ENCODE peak calls at places on chromosomes 12 and 14, in ten cellular contexts. I is GM23248, B is HCT116, S is PC-3, W is GM23338, E is PC-9, Y is hepatocyte, G is MM.1S, C is OCI-LY7, R is SK-N-SH. Z is an unnamed sample. For H4K20me1, H3K4me1 and H3K9me2, the result is how much of the 10 kb centered on the place peaks cover.

GRCh38 chr14:101713641-101714349 is 47.7 kb upstream of the PPP2R5C start:
- DNase-seq in B (no peak), W (no peak), C (no peak), R (no peak), I (no peak), S (no peak), Y (no peak), G (no peak), E (no peak), Z (no peak)

GRCh38 chr12:107891967-107892366 is 117.5 kb downstream of the ASCL4 start:
- DNase-seq in S (peak), B (no peak), E (no peak), Y (peak), W (peak), I (peak), G (no peak), C (peak), R (no peak), Z (peak)

GRCh38 chr12:50507474-50507838 is 2.7 kb downstream of the DIP2B start:
- DNase-seq in C (no peak), B (no peak), I (no peak), E (no peak), G (no peak), Y (no peak), R (no peak), S (no peak), W (no peak), Z (no peak)

GRCh38 chr14:39422243-39422642 is 10.0 kb downstream of the FBXO33 start:
- DNase-seq in C (no peak), Y (no peak), S (no peak), W (no peak), B (no peak), R (no peak), E (no peak), G (no peak), I (no peak), Z (no peak)

GRCh38 chr14:75069811-75070145 is 337 bp downstream of the ZC2HC1C start:
- DNase-seq in S (no peak), E (no peak), B (no peak), I (no peak), W (peak), Y (no peak), C (no peak), G (peak), R (no peak), Z (no peak)

GRCh38 chr12:123621619-123622530 is 11.6 kb downstream of the EIF2B1 start:
- DNase-seq in C (no peak), I (peak), B (no peak), R (no peak), E (no peak), S (no peak), G (no peak), W (no peak), Y (no peak), Z (no peak)

GRCh38 chr14:99576304-99576703 is 27.7 kb downstream of the CCDC85C start:
- DNase-seq in G (no peak), I (peak), Y (no peak), W (no peak), R (no peak), C (no peak), S (peak), B (no peak), E (peak), Z (no peak)

GRCh38 chr14:75002392-75003249 is at the start of gene EIF2B2:
- DNase-seq in W (peak), R (peak), S (peak), C (peak), G (peak), E (peak), B (peak), Y (peak), I (peak), Z (peak)

GRCh38 chr14:78398216-78398615 is 228.0 kb downstream of the NRXN3 start:
- DNase-seq in R (no peak), S (no peak), G (no peak), E (no peak), Y (no peak), W (no peak), C (no peak), B (no peak), I (no peak), Z (no peak)

GRCh38 chr12:89573081-89573810 is 47.4 kb upstream of the POC1B start:
- DNase-seq in Y (no peak), B (no peak), I (peak), G (no peak), C (no peak), S (no peak), E (no peak), R (no peak), W (no peak), Z (no peak)

GRCh38 chr12:125892276-125892675 is 827.0 kb downstream of the AACS start:
- DNase-seq in E (no peak), I (no peak), B (no peak), C (no peak), S (peak), W (no peak), Y (no peak), R (no peak), G (no peak), Z (no peak)

GRCh38 chr12:91380651-91381050 is 198.0 kb upstream of the DCN start:
- DNase-seq in S (no peak), Y (no peak), R (no peak), C (no peak), B (no peak), W (no peak), E (no peak), G (no peak), I (peak), Z (no peak)

GRCh38 chr14:35879654-35880249 is 53.6 kb downstream of the BRMS1L start:
- DNase-seq in I (peak), B (peak), S (peak), Y (no peak), R (peak), E (no peak), W (peak), C (peak), G (no peak), Z (peak)

GRCh38 chr14:20278414-20278813 is 27.3 kb downstream of the TTC5 start:
- DNase-seq in B (no peak), R (peak), Y (peak), E (no peak), S (peak), I (no peak), G (no peak), W (no peak), C (no peak), Z (no peak)

GRCh38 chr14:86481105-86481504 is 951.2 kb downstream of the FLRT2 start:
- DNase-seq in C (no peak), E (no peak), S (no peak), I (no peak), G (no peak), R (no peak), Y (peak), B (no peak), W (no peak), Z (no peak)

GRCh38 chr12:57909056-57909455 is 32.3 kb upstream of the ATP23 start:
- DNase-seq in E (no peak), W (no peak), R (no peak), S (no peak), I (no peak), G (no peak), B (no peak), Y (no peak), C (no peak), Z (no peak)

GRCh38 chr12:114314403-114314802 is 91.5 kb downstream of the TBX5 start:
- DNase-seq in G (no peak), S (no peak), B (no peak), E (no peak), I (no peak), R (no peak), Y (no peak), W (no peak), C (no peak), Z (no peak)

DNA sequence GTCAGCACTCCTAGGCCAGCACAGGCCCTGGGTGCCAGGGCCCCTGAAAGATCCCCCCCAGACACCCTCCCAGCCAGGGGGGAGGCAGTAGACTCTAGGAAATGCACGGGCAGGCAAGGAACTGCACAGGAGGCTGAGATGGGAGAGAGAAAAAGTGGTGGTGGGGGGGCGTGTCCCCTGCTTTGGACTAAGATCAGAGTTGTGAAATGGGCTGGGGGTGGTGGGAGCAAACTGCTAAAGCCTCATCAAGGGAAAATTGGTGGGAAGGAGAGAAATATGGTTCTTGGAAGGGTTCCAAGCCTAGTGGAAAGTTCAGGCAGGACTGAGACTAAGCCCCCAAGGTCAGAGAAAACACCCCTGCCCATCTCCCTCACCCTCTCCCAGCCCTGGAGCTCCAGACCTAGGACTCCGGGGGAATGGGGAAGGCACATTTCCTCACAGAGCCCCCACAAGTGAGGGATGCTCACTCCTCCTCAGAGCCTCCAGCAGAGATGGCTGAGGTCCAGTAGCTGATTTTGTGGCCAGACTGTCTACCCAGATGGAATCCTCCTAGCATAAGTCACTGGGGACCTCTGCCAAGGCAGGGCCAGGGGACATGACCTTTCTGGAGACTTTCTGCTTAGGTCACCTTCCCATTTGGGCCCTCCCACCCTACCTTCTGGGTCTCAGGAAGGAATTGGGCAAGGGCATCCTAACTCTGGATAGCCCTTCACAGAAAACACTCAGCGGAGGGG is 29.8 kb downstream of the FIGNL2 start:
- DNase-seq in B (no peak), E (no peak), R (no peak), C (no peak), Y (no peak), W (no peak), G (no peak), I (peak), S (peak), Z (no peak)
- H4K20me1 ChIP-seq in B (under half), E (under half), R (under half), C (under half), Y (under half), W (under half), G (under half), I (under half), S (under half), Z (under half)

GRCh38 chr12:11651785-11652184 is 2.3 kb downstream of the ETV6 start:
- DNase-seq in W (no peak), Y (no peak), G (no peak), S (peak), C (peak), E (no peak), B (no peak), R (no peak), I (peak), Z (no peak)

GRCh38 chr12:11652351-11653040 is 3.0 kb downstream of the ETV6 start:
- DNase-seq in W (peak), B (no peak), C (peak), E (no peak), G (no peak), R (no peak), I (peak), Y (peak), S (peak), Z (no peak)

GRCh38 chr12:11653215-11653753 is 3.8 kb downstream of the ETV6 start:
- DNase-seq in Y (no peak), W (no peak), G (no peak), C (peak), S (no peak), R (no peak), B (no peak), I (peak), E (no peak), Z (no peak)

GRCh38 chr12:11656550-11656949 is 7.1 kb downstream of the ETV6 start:
- DNase-seq in C (no peak), B (no peak), W (no peak), I (no peak), E (peak), Y (no peak), G (no peak), R (no peak), S (no peak), Z (no peak)

DNA sequence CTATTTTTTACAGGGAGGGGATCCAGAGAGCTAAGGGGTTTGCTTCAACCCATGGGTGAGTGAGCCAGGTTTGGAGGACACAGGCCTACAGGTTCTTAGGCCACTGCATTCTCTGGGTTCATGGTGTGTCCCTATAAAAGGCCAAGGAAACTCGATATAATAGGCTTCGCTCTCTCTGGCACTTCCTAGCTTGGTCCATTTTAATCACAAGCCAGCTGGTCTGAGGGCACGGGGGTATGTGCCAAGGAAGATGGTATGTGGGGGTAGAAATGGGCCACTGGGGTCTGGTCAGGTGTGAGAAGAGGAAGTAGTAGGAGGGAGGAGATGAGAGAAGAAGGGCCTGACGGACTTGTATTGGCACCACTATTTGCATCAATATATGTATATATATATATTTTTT is 4.9 kb downstream of the ETV6 start:
- DNase-seq in Y (no peak), E (no peak), B (no peak), W (no peak), I (no peak), G (no peak), R (no peak), S (no peak), C (peak), Z (no peak)
- H3K4me1 ChIP-seq in Y (under half), E (under half), B (under half), W (half or more), I (under half), G (under half), R (under half), S (under half), C (under half), Z (under half)

DNA sequence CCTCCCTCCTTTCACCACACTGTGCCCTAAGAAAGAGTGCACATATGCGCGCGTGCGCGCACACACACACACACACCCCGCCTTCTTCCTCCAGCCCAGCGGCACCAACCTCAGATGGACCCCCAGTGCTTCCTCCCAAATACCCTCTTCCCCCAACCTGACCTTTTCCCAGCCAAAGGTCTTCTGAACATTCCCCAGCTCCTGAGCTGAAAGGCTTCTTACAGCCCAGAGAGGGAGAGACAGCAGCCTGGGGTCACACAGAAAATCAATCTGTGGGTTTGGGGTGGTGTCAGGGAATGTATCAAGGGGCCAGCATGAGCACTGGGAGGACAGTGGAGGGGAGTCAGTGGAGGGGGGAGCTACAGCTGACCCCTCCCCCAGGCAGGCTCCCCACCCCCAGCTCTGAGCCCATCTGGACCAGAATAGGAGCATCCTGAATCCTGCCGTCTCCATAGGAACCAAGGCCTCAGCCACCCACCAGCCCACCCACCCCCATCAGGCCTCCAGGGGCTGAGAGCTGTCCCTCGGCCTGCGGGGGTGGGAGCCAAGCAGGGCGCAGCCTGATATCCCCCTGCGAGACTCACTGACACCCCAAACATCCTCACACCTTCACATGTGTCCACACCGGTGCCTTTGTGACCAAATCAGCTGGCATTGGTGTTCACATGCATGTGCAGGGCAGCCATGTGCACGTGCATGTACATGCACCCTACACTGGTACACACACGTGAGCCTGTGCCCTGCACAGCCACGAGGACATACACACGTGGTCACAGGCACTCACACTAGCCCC is 5.7 kb downstream of the RASAL1 start:
- DNase-seq in G (no peak), B (no peak), E (no peak), S (no peak), I (no peak), C (peak), Y (no peak), W (no peak), R (peak), Z (no peak)
- H3K9me2 ChIP-seq in G (under half), B (under half), E (under half), S (under half), I (under half), C (under half), Y (under half), W (under half), R (under half), Z (under half)

GRCh38 chr12:65296503-65297265 is 18.2 kb downstream of the MSRB3 start:
- DNase-seq in I (no peak), C (no peak), E (no peak), S (no peak), Y (no peak), G (no peak), B (no peak), R (no peak), W (no peak), Z (no peak)
- H4K20me1 ChIP-seq in I (under half), C (under half), E (under half), S (under half), Y (under half), G (under half), B (under half), R (under half), W (under half), Z (under half)

GRCh38 chr14:56796259-56796658 is 14.0 kb downstream of the OTX2 start:
- DNase-seq in W (peak), E (no peak), R (no peak), C (no peak), I (no peak), G (no peak), Y (no peak), S (no peak), B (no peak), Z (no peak)
- H3K4me1 ChIP-seq in W (half or more), E (under half), R (under half), C (under half), I (under half), G (under half), Y (under half), S (under half), B (under half), Z (under half)